ENCODE peak calls at places on chromosomes 12 and 14, in five cellular contexts. X is BE2C; O is effector memory CD8-positive, alpha-beta T cell; L is foreskin fibroblast; B is fibroblast of lung. U is an unnamed sample.

GRCh38 chr12:46855760-46856159 is 30.0 kb upstream of the SLC38A4 start:
- DNase-seq in X (no peak), B (no peak), O (no peak), L (no peak), U (no peak)

GRCh38 chr12:121797937-121798801 is 4.7 kb upstream of the RHOF start:
- DNase-seq in L (no peak), O (no peak), B (peak), X (peak), U (no peak)

GRCh38 chr12:56699020-56699661 is 11.1 kb upstream of the PTGES3 start:
- DNase-seq in O (no peak), B (no peak), L (no peak), X (no peak), U (no peak)

GRCh38 chr12:96195845-96196451 is 1.8 kb downstream of the ELK3 start:
- DNase-seq in O (no peak), X (peak), L (peak), B (peak), U (peak)

GRCh38 chr14:60679566-60680258 is 30.4 kb upstream of the SIX1 start:
- DNase-seq in B (no peak), O (no peak), X (no peak), L (no peak), U (no peak)

GRCh38 chr12:110067531-110067930 is 19.2 kb upstream of the C12orf76 start:
- DNase-seq in L (no peak), X (peak), B (no peak), O (no peak), U (no peak)

GRCh38 chr12:49055978-49056754 is 4.4 kb downstream of the KMT2D start:
- DNase-seq in O (peak), L (peak), X (peak), B (peak), U (peak)

GRCh38 chr12:108326254-108326750 is 12.8 kb downstream of the CMKLR1 start:
- DNase-seq in L (no peak), O (no peak), B (no peak), X (peak), U (no peak)

GRCh38 chr12:49651855-49652254 is 28.5 kb downstream of the PRPF40B start:
- DNase-seq in X (no peak), O (no peak), L (no peak), B (no peak), U (no peak)

GRCh38 chr14:94582199-94582750 is 1.0 kb downstream of the SERPINA5 start:
- DNase-seq in L (no peak), B (no peak), X (no peak), O (no peak), U (no peak)

GRCh38 chr12:6843118-6843902 is 2.6 kb downstream of the GNB3 start:
- DNase-seq in X (no peak), O (no peak), B (no peak), L (no peak), U (no peak)

GRCh38 chr12:114209852-114210251 is 196.1 kb downstream of the TBX5 start:
- DNase-seq in O (no peak), B (no peak), L (no peak), X (no peak), U (no peak)

GRCh38 chr14:101740981-101741380 is 20.5 kb upstream of the PPP2R5C start:
- DNase-seq in O (no peak), X (no peak), L (no peak), B (no peak), U (no peak)

GRCh38 chr12:94074216-94074969 is 74.0 kb upstream of the PLXNC1 start:
- DNase-seq in B (peak), X (no peak), O (no peak), L (no peak), U (no peak)

U was measured in CD4-positive, alpha-beta memory T cell.